ENCODE peak calls at places on chromosomes 4 and X, in seven cellular contexts. One of them, this sample, is unnamed.

GRCh38 chrX:140433582-140433981 is 71.3 kb downstream of the SOX3 start:
- DNase-seq in HCT116: no peak
- DNase-seq in SK-N-SH: no peak
- DNase-seq in H1: no peak
- DNase-seq in HepG2: no peak
- DNase-seq in K562: no peak
- DNase-seq in GM12878: no peak
- DNase-seq in this sample: no peak

GRCh38 chrX:66676990-66677389 is 38.1 kb upstream of the EDA2R start:
- DNase-seq in HCT116: no peak
- DNase-seq in SK-N-SH: no peak
- DNase-seq in H1: no peak
- DNase-seq in HepG2: no peak
- DNase-seq in K562: no peak
- DNase-seq in GM12878: no peak
- DNase-seq in this sample: no peak

GRCh38 chr4:24229976-24230375 is 340.1 kb upstream of the PPARGC1A start:
- DNase-seq in HCT116: no peak
- DNase-seq in SK-N-SH: no peak
- DNase-seq in H1: no peak
- DNase-seq in HepG2: no peak
- DNase-seq in K562: no peak
- DNase-seq in GM12878: no peak
- DNase-seq in this sample: no peak

GRCh38 chr4:112109455-112110425 is 35.5 kb upstream of the FAM241A start:
- DNase-seq in HCT116: no peak
- DNase-seq in SK-N-SH: no peak
- DNase-seq in H1: no peak
- DNase-seq in HepG2: peak; percentile 20
- DNase-seq in K562: no peak
- DNase-seq in GM12878: peak; percentile 13
- DNase-seq in this sample: peak; percentile 12

GRCh38 chr4:188554413-188554812 is 415.2 kb downstream of the TRIML1 start:
- DNase-seq in HCT116: no peak
- DNase-seq in SK-N-SH: no peak
- DNase-seq in H1: no peak
- DNase-seq in HepG2: no peak
- DNase-seq in K562: no peak
- DNase-seq in GM12878: no peak
- DNase-seq in this sample: no peak

GRCh38 chr4:89712141-89712540 is 124.8 kb downstream of the SNCA start:
- DNase-seq in HCT116: no peak
- DNase-seq in SK-N-SH: peak; percentile 20
- DNase-seq in H1: no peak
- DNase-seq in HepG2: no peak
- DNase-seq in K562: no peak
- DNase-seq in GM12878: no peak
- DNase-seq in this sample: no peak

GRCh38 chrX:115679460-115679859 is 118.5 kb downstream of the PLS3 start:
- DNase-seq in HCT116: peak; percentile 7
- DNase-seq in SK-N-SH: peak; percentile 61
- DNase-seq in H1: no peak
- DNase-seq in HepG2: peak; percentile 5
- DNase-seq in K562: peak; percentile 7
- DNase-seq in GM12878: no peak
- DNase-seq in this sample: peak; percentile 19

GRCh38 chrX:56783450-56783831 is 54.4 kb downstream of the NBDY start:
- DNase-seq in HCT116: no peak
- DNase-seq in SK-N-SH: peak; percentile 42
- DNase-seq in H1: no peak
- DNase-seq in HepG2: no peak
- DNase-seq in K562: peak; percentile 17
- DNase-seq in GM12878: peak; percentile 91
- DNase-seq in this sample: peak; percentile 11

GRCh38 chr4:121256887-121257426 is 92.8 kb upstream of the TNIP3 start:
- DNase-seq in HCT116: no peak
- DNase-seq in SK-N-SH: no peak
- DNase-seq in H1: no peak
- DNase-seq in HepG2: no peak
- DNase-seq in K562: no peak
- DNase-seq in GM12878: no peak
- DNase-seq in this sample: no peak

GRCh38 chrX:71170660-71171059 is 26.0 kb downstream of the NLGN3 start:
- DNase-seq in HCT116: no peak
- DNase-seq in SK-N-SH: no peak
- DNase-seq in H1: no peak
- DNase-seq in HepG2: no peak
- DNase-seq in K562: peak; percentile 42
- DNase-seq in GM12878: no peak
- DNase-seq in this sample: no peak

GRCh38 chr4:146255874-146256273 is 41.5 kb downstream of the REELD1 start:
- DNase-seq in HCT116: no peak
- DNase-seq in SK-N-SH: no peak
- DNase-seq in H1: no peak
- DNase-seq in HepG2: peak; percentile 3
- DNase-seq in K562: no peak
- DNase-seq in GM12878: no peak
- DNase-seq in this sample: no peak

GRCh38 chr4:121177238-121178137 is 13.4 kb upstream of the TNIP3 start:
- DNase-seq in HCT116: no peak
- DNase-seq in SK-N-SH: no peak
- DNase-seq in H1: no peak
- DNase-seq in HepG2: no peak
- DNase-seq in K562: no peak
- DNase-seq in GM12878: no peak
- DNase-seq in this sample: no peak

GRCh38 chr4:182179751-182180150 is 63.5 kb upstream of the TENM3 start:
- DNase-seq in HCT116: no peak
- DNase-seq in SK-N-SH: no peak
- DNase-seq in H1: no peak
- DNase-seq in HepG2: no peak
- DNase-seq in K562: no peak
- DNase-seq in GM12878: no peak
- DNase-seq in this sample: no peak

GRCh38 chrX:121733514-121733913 is 686.1 kb downstream of the GLUD2 start:
- DNase-seq in HCT116: no peak
- DNase-seq in SK-N-SH: no peak
- DNase-seq in H1: no peak
- DNase-seq in HepG2: no peak
- DNase-seq in K562: no peak
- DNase-seq in GM12878: no peak
- DNase-seq in this sample: no peak

GRCh38 chrX:134167804-134168203 is 69.2 kb upstream of the CCDC160 start:
- DNase-seq in HCT116: no peak
- DNase-seq in SK-N-SH: no peak
- DNase-seq in H1: no peak
- DNase-seq in HepG2: no peak
- DNase-seq in K562: no peak
- DNase-seq in GM12878: no peak
- DNase-seq in this sample: no peak

GRCh38 chr4:70651864-70652506 is 14.3 kb downstream of the JCHAIN start:
- DNase-seq in HCT116: peak; percentile 52
- DNase-seq in SK-N-SH: peak; percentile 24
- DNase-seq in H1: no peak
- DNase-seq in HepG2: peak; percentile 27
- DNase-seq in K562: peak; percentile 41
- DNase-seq in GM12878: no peak
- DNase-seq in this sample: no peak

GRCh38 chr4:19178835-19179234 is 1072.9 kb upstream of the SLIT2 start:
- DNase-seq in HCT116: no peak
- DNase-seq in SK-N-SH: no peak
- DNase-seq in H1: no peak
- DNase-seq in HepG2: no peak
- DNase-seq in K562: no peak
- DNase-seq in GM12878: no peak
- DNase-seq in this sample: no peak

GRCh38 chrX:54439967-54440871 is at the start of gene TSR2:
- DNase-seq in HCT116: peak; percentile 72
- DNase-seq in SK-N-SH: peak; percentile 82
- DNase-seq in H1: no peak
- DNase-seq in HepG2: peak; percentile 84
- DNase-seq in K562: peak; percentile 88
- DNase-seq in GM12878: peak; percentile 60
- DNase-seq in this sample: peak; percentile 92

GRCh38 chr4:149709640-149710039 is 106.0 kb downstream of the IQCM start:
- DNase-seq in HCT116: no peak
- DNase-seq in SK-N-SH: no peak
- DNase-seq in H1: no peak
- DNase-seq in HepG2: no peak
- DNase-seq in K562: no peak
- DNase-seq in GM12878: no peak
- DNase-seq in this sample: no peak

GRCh38 chr4:184477201-184477999 is 3.0 kb upstream of the IRF2 start:
- DNase-seq in HCT116: no peak
- DNase-seq in SK-N-SH: no peak
- DNase-seq in H1: no peak
- DNase-seq in HepG2: peak; percentile 34
- DNase-seq in K562: no peak
- DNase-seq in GM12878: no peak
- DNase-seq in this sample: no peak

GRCh38 chr4:184355111-184355604 is 119.2 kb downstream of the IRF2 start:
- DNase-seq in HCT116: peak; percentile 7
- DNase-seq in SK-N-SH: peak; percentile 48
- DNase-seq in H1: no peak
- DNase-seq in HepG2: peak; percentile 89
- DNase-seq in K562: peak; percentile 88
- DNase-seq in GM12878: peak; percentile 84
- DNase-seq in this sample: no peak

GRCh38 chrX:96372313-96373046 is 312.2 kb upstream of the DIAPH2 start:
- DNase-seq in HCT116: peak; percentile 1
- DNase-seq in SK-N-SH: peak; percentile 38
- DNase-seq in H1: no peak
- DNase-seq in HepG2: peak; percentile 27
- DNase-seq in K562: peak; percentile 3
- DNase-seq in GM12878: no peak
- DNase-seq in this sample: peak; percentile 4

GRCh38 chr4:21002976-21003375 is 302.7 kb downstream of the PACRGL start:
- DNase-seq in HCT116: no peak
- DNase-seq in SK-N-SH: no peak
- DNase-seq in H1: no peak
- DNase-seq in HepG2: no peak
- DNase-seq in K562: no peak
- DNase-seq in GM12878: no peak
- DNase-seq in this sample: no peak

GRCh38 chr4:173536808-173537429 is 6.9 kb upstream of the HAND2 start:
- DNase-seq in HCT116: peak; percentile 16
- DNase-seq in SK-N-SH: peak; percentile 72
- DNase-seq in H1: no peak
- DNase-seq in HepG2: peak; percentile 7
- DNase-seq in K562: peak; percentile 22
- DNase-seq in GM12878: no peak
- DNase-seq in this sample: peak; percentile 33

GRCh38 chr4:173539986-173540385 is 10.0 kb upstream of the HAND2 start:
- DNase-seq in HCT116: no peak
- DNase-seq in SK-N-SH: no peak
- DNase-seq in H1: no peak
- DNase-seq in HepG2: no peak
- DNase-seq in K562: no peak
- DNase-seq in GM12878: no peak
- DNase-seq in this sample: no peak

GRCh38 chr4:173537628-173538147 is 7.7 kb upstream of the HAND2 start:
- DNase-seq in HCT116: no peak
- DNase-seq in SK-N-SH: no peak
- DNase-seq in H1: no peak
- DNase-seq in HepG2: no peak
- DNase-seq in K562: no peak
- DNase-seq in GM12878: no peak
- DNase-seq in this sample: no peak

GRCh38 chr4:173538148-173538902 is 8.3 kb upstream of the HAND2 start:
- DNase-seq in HCT116: no peak
- DNase-seq in SK-N-SH: peak; percentile 68
- DNase-seq in H1: no peak
- DNase-seq in HepG2: no peak
- DNase-seq in K562: no peak
- DNase-seq in GM12878: no peak
- DNase-seq in this sample: peak; percentile 54

GRCh38 chr4:173538903-173539445 is 8.9 kb upstream of the HAND2 start:
- DNase-seq in HCT116: no peak
- DNase-seq in SK-N-SH: no peak
- DNase-seq in H1: no peak
- DNase-seq in HepG2: no peak
- DNase-seq in K562: no peak
- DNase-seq in GM12878: no peak
- DNase-seq in this sample: peak; percentile 2
- TF ChIP-seq JUND in HCT116: no peak
- TF ChIP-seq JUND in SK-N-SH: no peak
- TF ChIP-seq JUND in H1: no peak
- TF ChIP-seq JUND in HepG2: no peak
- TF ChIP-seq JUND in K562: no peak
- TF ChIP-seq JUND in GM12878: no peak
- TF ChIP-seq JUND in this sample: no peak

GRCh38 chrX:145825896-145826295 is 8.3 kb downstream of the SLITRK2 start:
- DNase-seq in HCT116: no peak
- DNase-seq in SK-N-SH: no peak
- DNase-seq in H1: no peak
- DNase-seq in HepG2: no peak
- DNase-seq in K562: peak; percentile 8
- DNase-seq in GM12878: no peak
- DNase-seq in this sample: no peak
- TF ChIP-seq JUND in HCT116: no peak
- TF ChIP-seq JUND in SK-N-SH: no peak
- TF ChIP-seq JUND in H1: no peak
- TF ChIP-seq JUND in HepG2: no peak
- TF ChIP-seq JUND in K562: no peak
- TF ChIP-seq JUND in GM12878: no peak
- TF ChIP-seq JUND in this sample: no peak

DNA sequence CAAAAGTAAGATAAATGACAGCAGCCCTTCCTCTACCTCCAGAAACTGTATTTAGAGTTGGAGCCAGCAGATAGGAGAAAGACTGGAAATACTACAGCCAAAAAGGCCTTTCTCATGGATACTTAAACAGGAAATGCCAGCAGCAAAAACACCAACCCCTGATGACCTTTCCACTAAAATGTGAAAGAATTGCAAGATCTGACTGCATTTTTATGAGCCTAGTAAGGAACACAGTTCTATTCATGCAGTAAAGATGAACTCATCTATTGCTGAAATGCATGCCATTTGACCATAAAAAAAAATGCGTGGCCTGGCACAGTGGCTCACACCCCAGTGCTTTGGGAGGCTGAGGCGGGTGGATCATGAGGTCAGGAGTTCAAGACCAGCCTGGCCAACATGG is 19.9 kb downstream of the ABCG2 start:
- DNase-seq in HCT116: no peak
- DNase-seq in SK-N-SH: no peak
- DNase-seq in H1: no peak
- DNase-seq in HepG2: no peak
- DNase-seq in K562: no peak
- DNase-seq in GM12878: no peak
- DNase-seq in this sample: no peak
- TF ChIP-seq JUND in HCT116: no peak
- TF ChIP-seq JUND in SK-N-SH: no peak
- TF ChIP-seq JUND in H1: no peak
- TF ChIP-seq JUND in HepG2: no peak
- TF ChIP-seq JUND in K562: no peak
- TF ChIP-seq JUND in GM12878: no peak
- TF ChIP-seq JUND in this sample: no peak

DNA sequence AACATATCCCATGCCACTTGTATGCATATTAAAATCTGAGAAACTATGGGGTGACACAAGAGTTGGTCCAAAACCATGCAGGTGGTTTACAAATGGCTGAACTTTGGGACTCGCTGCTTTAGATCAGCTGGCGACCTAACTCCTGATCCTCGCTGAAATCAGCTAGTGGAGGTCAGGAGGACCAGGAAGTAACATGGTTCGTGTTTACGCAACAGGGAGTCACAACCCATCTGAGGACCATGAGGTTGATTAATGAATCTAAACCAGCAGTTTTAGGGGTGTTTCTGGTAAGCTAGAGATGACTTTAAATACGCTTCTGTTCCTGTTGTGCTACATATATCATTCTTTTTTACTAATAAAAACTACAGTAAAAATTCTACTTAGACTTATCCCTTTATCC is 12.9 kb downstream of the TSPAN5 start:
- DNase-seq in HCT116: no peak
- DNase-seq in SK-N-SH: no peak
- DNase-seq in H1: no peak
- DNase-seq in HepG2: no peak
- DNase-seq in K562: no peak
- DNase-seq in GM12878: no peak
- DNase-seq in this sample: no peak
- TF ChIP-seq JUND in HCT116: no peak
- TF ChIP-seq JUND in SK-N-SH: no peak
- TF ChIP-seq JUND in H1: no peak
- TF ChIP-seq JUND in HepG2: no peak
- TF ChIP-seq JUND in K562: no peak
- TF ChIP-seq JUND in GM12878: no peak
- TF ChIP-seq JUND in this sample: no peak

This sample was measured in T47D.